ENCODE peak calls at places on chromosomes 6 and 20, in ten cellular contexts. I, L, Q, O, Y, E, D, R, W and U are unnamed samples.

GRCh38 chr6:34791164-34791841 is 580 bp upstream of the BLTP3A start:
- DNase-seq in O (peak), L (peak), W (no peak), Q (peak), R (no peak), D (peak), E (peak), I (peak), Y (no peak), U (no peak)

GRCh38 chr6:157219201-157220200 is 103.8 kb downstream of the TMEM242 start:
- DNase-seq in O (peak), W (no peak), D (peak), Q (no peak), Y (peak), E (no peak), I (no peak), R (no peak), L (no peak), U (peak)

GRCh38 chr6:524803-525202 is 132.1 kb downstream of the HUS1B start:
- DNase-seq in Q (peak), L (no peak), W (no peak), D (no peak), O (no peak), R (no peak), Y (no peak), I (no peak), E (peak), U (no peak)

GRCh38 chr6:63272397-63272796 is 47.4 kb downstream of the LGSN start:
- DNase-seq in O (peak), I (no peak), D (no peak), W (no peak), Y (peak), R (no peak), L (no peak), E (no peak), Q (no peak), U (peak)

GRCh38 chr6:28953039-28953872 is 29.5 kb upstream of the TRIM27 start:
- DNase-seq in L (no peak), I (no peak), E (peak), R (no peak), Y (peak), O (peak), Q (peak), W (no peak), D (peak), U (peak)

GRCh38 chr6:8435845-8436168 is 462 bp upstream of the SLC35B3 start:
- DNase-seq in W (no peak), D (no peak), O (no peak), E (no peak), L (no peak), I (no peak), Y (no peak), Q (no peak), R (no peak), U (no peak)

GRCh38 chr20:49228676-49229075 is 9.5 kb downstream of the DDX27 start:
- DNase-seq in D (no peak), W (no peak), Q (no peak), E (no peak), O (no peak), L (no peak), I (no peak), R (no peak), Y (no peak), U (no peak)

GRCh38 chr6:122839477-122839876 is 50.4 kb downstream of the SMPDL3A start:
- DNase-seq in R (peak), L (peak), O (peak), E (peak), I (no peak), W (no peak), Y (peak), Q (peak), D (peak), U (peak)

GRCh38 chr6:73340048-73340447 is 14.0 kb downstream of the DPPA5 start:
- DNase-seq in Y (no peak), Q (no peak), R (no peak), L (no peak), D (no peak), I (no peak), E (no peak), W (no peak), O (no peak), U (no peak)

GRCh38 chr20:32206383-32207210 is 946 bp downstream of the PLAGL2 start:
- DNase-seq in I (no peak), E (no peak), L (no peak), Y (no peak), W (peak), D (no peak), R (no peak), O (no peak), Q (no peak), U (no peak)

GRCh38 chr20:51815383-51816076 is 13.2 kb upstream of the SALL4 start:
- DNase-seq in W (no peak), I (no peak), R (no peak), Q (no peak), O (no peak), E (no peak), Y (no peak), D (no peak), L (no peak), U (no peak)

GRCh38 chr20:51812861-51813260 is 10.5 kb upstream of the SALL4 start:
- DNase-seq in D (no peak), W (peak), E (no peak), Y (no peak), R (no peak), I (no peak), L (no peak), Q (no peak), O (no peak), U (no peak)

DNA sequence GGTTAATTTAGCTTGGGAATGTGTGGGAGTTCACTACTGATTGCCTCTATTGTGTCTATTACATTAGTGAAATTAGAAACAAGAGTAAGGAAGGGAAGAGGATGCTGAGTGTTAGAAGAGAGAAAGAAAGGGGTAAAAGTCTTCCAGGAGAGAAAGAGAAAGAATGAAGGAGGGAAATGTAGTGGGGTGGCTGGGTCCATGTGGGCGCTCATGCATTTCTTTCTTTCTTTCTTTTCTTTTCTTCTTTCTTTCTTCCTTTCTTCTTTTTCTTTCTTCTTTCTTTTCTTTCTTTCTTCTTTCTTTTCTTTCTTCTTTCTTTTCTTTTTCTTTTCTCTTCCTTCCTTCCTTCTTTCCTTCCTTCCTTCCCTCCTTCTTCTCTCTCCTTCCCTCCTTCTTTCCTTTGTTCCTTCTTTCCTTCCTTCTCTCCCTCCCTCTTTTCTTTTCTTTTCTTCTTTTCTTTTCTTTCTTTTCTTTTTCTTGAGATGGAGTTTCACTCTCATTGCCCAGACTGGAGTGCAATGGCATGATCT is 16.2 kb upstream of the SALL4 start:
- DNase-seq in Y (no peak), R (no peak), O (no peak), W (no peak), D (no peak), E (no peak), I (no peak), L (no peak), Q (no peak), U (no peak)
- TF ChIP-seq CTCF in Y (no peak), R (no peak), O (no peak), W (no peak), D (no peak), E (no peak), I (no peak), L (no peak), Q (no peak), U (no peak)

GRCh38 chr20:41408986-41409385 is 42.4 kb upstream of the EMILIN3 start:
- DNase-seq in I (no peak), Q (no peak), E (no peak), D (no peak), O (no peak), W (no peak), Y (no peak), L (no peak), R (no peak), U (no peak)

GRCh38 chr20:41412324-41412723 is 45.7 kb upstream of the EMILIN3 start:
- DNase-seq in E (no peak), O (no peak), Q (no peak), L (no peak), R (no peak), D (no peak), W (no peak), Y (no peak), I (no peak), U (no peak)

GRCh38 chr20:41413169-41413568 is 46.6 kb upstream of the EMILIN3 start:
- DNase-seq in D (no peak), L (no peak), E (no peak), O (no peak), I (no peak), Y (no peak), R (no peak), Q (no peak), W (no peak), U (no peak)

GRCh38 chr20:41408131-41408789 is 41.6 kb upstream of the EMILIN3 start:
- DNase-seq in Q (no peak), E (no peak), R (no peak), O (no peak), W (no peak), Y (no peak), L (no peak), I (no peak), D (no peak), U (no peak)

DNA sequence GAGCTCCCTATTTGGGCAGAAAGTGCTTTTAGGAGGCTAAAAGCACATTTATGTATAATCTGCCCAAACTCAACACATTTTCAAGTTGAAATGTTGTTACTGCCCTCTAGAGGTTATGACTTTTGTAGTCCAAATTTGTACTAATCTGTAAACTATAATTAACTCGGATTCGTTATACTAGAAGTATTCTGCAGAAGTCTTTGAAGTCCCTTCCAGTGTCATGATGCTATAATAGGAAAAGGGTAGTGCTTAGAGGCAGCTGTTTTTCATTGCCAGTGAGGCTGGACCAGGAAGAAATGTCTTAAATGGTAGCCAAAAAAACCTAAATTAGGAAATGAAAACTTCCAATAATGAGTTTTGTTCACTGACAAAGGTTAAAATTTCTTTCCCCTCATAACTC is 44.8 kb upstream of the EMILIN3 start:
- DNase-seq in O (peak), I (no peak), E (no peak), Q (no peak), R (peak), D (no peak), W (no peak), L (no peak), Y (peak), U (peak)
- TF ChIP-seq CTCF in O (peak), I (peak), E (no peak), Q (no peak), R (peak), D (no peak), W (peak), L (peak), Y (peak), U (peak)

GRCh38 chr20:26276811-26277210 is 580.2 kb upstream of the ZNF337 start:
- DNase-seq in R (no peak), Y (peak), Q (peak), W (peak), E (peak), O (peak), I (no peak), L (no peak), D (no peak), U (no peak)
- TF ChIP-seq CTCF in R (no peak), Y (no peak), Q (no peak), W (no peak), E (no peak), O (no peak), I (no peak), L (no peak), D (no peak), U (no peak)

GRCh38 chr20:64146301-64146935 is 17.8 kb upstream of the MYT1 start:
- DNase-seq in Y (no peak), L (no peak), I (peak), D (no peak), O (no peak), W (peak), Q (peak), R (no peak), E (peak), U (no peak)

GRCh38 chr20:64146936-64147451 is 17.3 kb upstream of the MYT1 start:
- DNase-seq in O (no peak), I (peak), Q (no peak), Y (no peak), D (no peak), E (peak), L (no peak), W (peak), R (no peak), U (no peak)

GRCh38 chr20:64143018-64143801 is 21.0 kb upstream of the MYT1 start:
- DNase-seq in R (no peak), E (peak), I (no peak), W (peak), D (no peak), Q (no peak), O (no peak), L (no peak), Y (no peak), U (no peak)

GRCh38 chr20:64144144-64144912 is 19.9 kb upstream of the MYT1 start:
- DNase-seq in W (peak), D (no peak), O (no peak), I (no peak), Q (no peak), Y (no peak), R (no peak), L (no peak), E (no peak), U (no peak)

GRCh38 chr20:64145458-64146300 is 18.6 kb upstream of the MYT1 start:
- DNase-seq in I (peak), R (no peak), O (no peak), W (peak), Q (peak), D (no peak), E (peak), Y (no peak), L (no peak), U (no peak)
- TF ChIP-seq CTCF in I (no peak), R (no peak), O (no peak), W (no peak), Q (peak), D (no peak), E (peak), Y (no peak), L (no peak), U (peak)

GRCh38 chr6:105992315-105992961 is 93.7 kb upstream of the PRDM1 start:
- DNase-seq in E (peak), I (no peak), O (peak), L (peak), Q (no peak), Y (peak), D (peak), R (peak), W (no peak), U (peak)
- TF ChIP-seq CTCF in E (no peak), I (no peak), O (no peak), L (no peak), Q (no peak), Y (no peak), D (no peak), R (no peak), W (no peak), U (no peak)

GRCh38 chr6:90303037-90303436 is 6.4 kb upstream of the BACH2 start:
- DNase-seq in Q (no peak), Y (no peak), I (no peak), E (no peak), R (no peak), D (no peak), L (no peak), W (no peak), O (no peak), U (no peak)

GRCh38 chr6:90305800-90306448 is 9.3 kb upstream of the BACH2 start:
- DNase-seq in R (no peak), Q (no peak), O (no peak), W (no peak), L (no peak), D (no peak), E (no peak), I (no peak), Y (no peak), U (no peak)

GRCh38 chr6:90304308-90304707 is 7.7 kb upstream of the BACH2 start:
- DNase-seq in E (no peak), O (no peak), Q (no peak), R (no peak), D (no peak), I (no peak), W (no peak), Y (no peak), L (no peak), U (no peak)

GRCh38 chr6:90301816-90302215 is 5.2 kb upstream of the BACH2 start:
- DNase-seq in L (no peak), Y (no peak), E (no peak), D (no peak), Q (no peak), O (no peak), W (no peak), R (no peak), I (no peak), U (no peak)

GRCh38 chr6:90302320-90302719 is 5.7 kb upstream of the BACH2 start:
- DNase-seq in Y (no peak), L (no peak), O (no peak), E (no peak), W (no peak), Q (no peak), R (no peak), I (no peak), D (no peak), U (no peak)
- TF ChIP-seq CTCF in Y (peak), L (no peak), O (peak), E (no peak), W (no peak), Q (no peak), R (no peak), I (no peak), D (no peak), U (peak)

DNA sequence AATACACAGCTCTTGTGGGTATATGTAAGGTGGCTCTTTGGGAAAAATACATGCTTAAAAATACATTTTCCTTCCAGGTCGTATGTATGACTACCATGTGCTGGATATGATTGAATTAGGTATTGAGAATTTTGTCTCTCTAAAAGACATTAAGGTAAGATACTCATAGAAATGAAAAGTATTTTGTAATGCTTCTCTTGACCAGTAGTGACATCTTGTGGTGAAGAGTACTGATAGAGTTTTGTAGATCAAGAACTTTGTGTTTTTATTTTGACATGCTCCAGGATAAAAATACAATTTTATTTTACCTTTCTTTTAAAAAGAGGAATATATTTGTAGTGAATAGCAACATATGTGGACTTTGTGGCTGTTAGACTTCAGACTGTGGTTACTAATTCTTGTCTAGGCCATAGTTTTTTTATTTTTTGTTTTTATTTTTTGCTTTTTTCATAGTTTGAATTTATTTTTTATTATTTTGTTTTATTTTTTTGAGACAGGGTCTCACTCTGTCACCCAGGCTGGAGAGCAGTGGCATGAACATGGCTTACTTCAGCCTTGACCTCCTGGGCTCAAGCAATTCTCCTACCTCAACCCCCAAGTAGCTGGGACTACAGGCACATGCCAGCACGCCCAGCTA is 17.9 kb downstream of the RPF2 start:
- DNase-seq in Q (no peak), R (no peak), D (no peak), O (peak), L (no peak), I (no peak), E (no peak), W (no peak), Y (peak), U (peak)
- TF ChIP-seq CTCF in Q (no peak), R (peak), D (no peak), O (peak), L (peak), I (peak), E (no peak), W (peak), Y (peak), U (peak)

DNA sequence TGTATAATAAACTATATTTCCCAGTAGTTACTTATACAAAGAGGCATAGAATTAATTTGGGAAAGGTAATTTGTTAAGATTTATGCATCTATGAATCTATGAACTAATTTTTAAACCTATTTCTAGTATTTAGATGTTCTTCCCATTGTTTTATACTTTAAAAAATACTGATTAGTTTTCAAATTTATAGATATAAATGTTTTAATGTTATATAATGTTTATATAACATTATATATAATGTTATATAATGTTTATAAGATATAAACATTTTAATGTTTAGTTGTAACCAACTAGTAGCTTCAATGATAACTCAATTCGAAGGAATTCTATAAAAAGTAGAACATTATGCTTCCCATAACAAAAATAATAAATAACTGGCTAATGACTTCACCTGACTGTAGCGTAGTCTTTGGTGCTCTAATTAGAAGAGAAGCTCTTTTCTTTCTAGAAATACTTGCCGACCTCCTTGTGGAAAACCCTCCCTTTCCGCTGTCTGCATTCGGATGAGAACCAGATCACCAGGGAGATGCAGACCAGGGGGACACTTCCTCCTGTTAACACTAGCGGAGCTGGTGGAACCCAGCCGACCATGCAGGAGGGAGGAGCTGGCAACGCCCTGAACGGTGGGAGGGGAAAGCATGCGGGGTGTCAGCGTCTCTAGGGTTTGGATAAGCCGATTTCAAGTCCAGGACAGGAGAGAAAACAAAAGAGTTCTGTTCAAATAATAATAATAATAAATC is 158.4 kb downstream of the OR2B2 start:
- DNase-seq in D (peak), E (peak), O (peak), Y (peak), W (peak), R (no peak), L (peak), Q (peak), I (peak), U (peak)
- TF ChIP-seq CTCF in D (no peak), E (no peak), O (peak), Y (peak), W (peak), R (no peak), L (no peak), Q (peak), I (no peak), U (no peak)

GRCh38 chr20:23136893-23137745 is 51.0 kb upstream of the CD93 start:
- DNase-seq in L (no peak), Q (no peak), I (no peak), E (no peak), D (no peak), W (peak), O (no peak), R (no peak), Y (no peak), U (no peak)
- TF ChIP-seq CTCF in L (no peak), Q (no peak), I (no peak), E (no peak), D (no peak), W (no peak), O (no peak), R (no peak), Y (no peak), U (no peak)

DNA sequence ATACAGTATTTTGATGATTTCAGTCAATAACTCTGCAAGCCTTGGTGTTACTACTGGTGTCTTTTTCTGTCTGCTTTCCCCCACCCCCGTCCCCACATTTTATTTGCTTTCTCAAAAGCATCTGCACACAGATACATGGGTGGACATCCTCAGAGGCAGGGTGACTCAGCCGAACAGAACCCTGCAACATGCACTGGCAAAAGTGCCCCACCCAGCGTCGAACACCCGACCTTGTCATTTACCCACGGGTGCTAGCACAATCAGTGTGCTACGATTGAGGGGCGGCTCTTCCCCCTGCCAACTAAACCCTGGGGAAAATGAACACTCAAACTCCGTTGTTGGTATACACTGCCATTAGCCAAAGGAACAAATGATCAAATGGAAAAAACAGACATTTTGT is 115.9 kb upstream of the NAA20 start:
- DNase-seq in O (no peak), Y (no peak), I (no peak), R (no peak), L (no peak), E (no peak), Q (no peak), D (no peak), W (no peak), U (no peak)
- TF ChIP-seq CTCF in O (no peak), Y (no peak), I (no peak), R (no peak), L (no peak), E (no peak), Q (no peak), D (no peak), W (peak), U (no peak)